ENCODE peak calls at places on chromosomes 3 and 15, in five cellular contexts. N is GM12891, U is HepG2, C is H1, R is K562. Z is an unnamed sample.
A peak's percentile ranks its signal among the peaks of the same experiment; 100 is the strongest.

GRCh38 chr3:46943237-46944187 is 33.0 kb downstream of the CCDC12 start:
- DNase-seq in N (no peak), U (peak; percentile 94), C (no peak), R (no peak), Z (no peak)

GRCh38 chr3:124121379-124122336 is 129.7 kb upstream of the ROPN1 start:
- DNase-seq in N (no peak), U (no peak), C (no peak), R (no peak), Z (no peak)

GRCh38 chr3:72786668-72787067 is 61.6 kb downstream of the SHQ1 start:
- DNase-seq in N (no peak), U (no peak), C (no peak), R (no peak), Z (no peak)

GRCh38 chr15:51155016-51155580 is 60.4 kb upstream of the TNFAIP8L3 start:
- DNase-seq in N (no peak), U (no peak), C (no peak), R (no peak), Z (no peak)

GRCh38 chr15:64092075-64092820 is 1.4 kb downstream of the CIAO2A start:
- DNase-seq in N (no peak), U (peak; percentile 50), C (no peak), R (peak; percentile 30), Z (no peak)

GRCh38 chr3:27387625-27388024 is 18.4 kb upstream of the NEK10 start:
- DNase-seq in N (no peak), U (no peak), C (no peak), R (no peak), Z (no peak)

GRCh38 chr3:9064853-9065252 is 101.6 kb upstream of the RAD18 start:
- DNase-seq in N (no peak), U (no peak), C (no peak), R (no peak), Z (no peak)

GRCh38 chr3:93989241-93989640 is 9.3 kb downstream of the ARL13B start:
- DNase-seq in N (no peak), U (no peak), C (no peak), R (no peak), Z (no peak)

GRCh38 chr3:176807938-176808337 is 389.3 kb downstream of the TBL1XR1 start:
- DNase-seq in N (no peak), U (no peak), C (no peak), R (no peak), Z (no peak)

GRCh38 chr3:42071720-42072582 is 19.2 kb upstream of the TRAK1 start:
- DNase-seq in N (no peak), U (peak; percentile 39), C (no peak), R (no peak), Z (no peak)

GRCh38 chr3:16071246-16071645 is 103.2 kb upstream of the GALNT15 start:
- DNase-seq in N (no peak), U (peak; percentile 66), C (no peak), R (no peak), Z (no peak)

GRCh38 chr3:122893754-122894668 is 99.1 kb downstream of the SLC49A4 start:
- DNase-seq in N (no peak), U (peak; percentile 13), C (no peak), R (no peak), Z (no peak)

GRCh38 chr3:62817678-62818077 is 57.5 kb downstream of the CADPS start:
- DNase-seq in N (no peak), U (no peak), C (no peak), R (no peak), Z (no peak)

GRCh38 chr3:177201707-177202397 is 4.6 kb upstream of the TBL1XR1 start:
- DNase-seq in N (peak; percentile 45), U (no peak), C (no peak), R (no peak), Z (peak; percentile 48)

GRCh38 chr3:10918011-10918410 is 74.5 kb upstream of the SLC6A1 start:
- DNase-seq in N (no peak), U (no peak), C (no peak), R (no peak), Z (no peak)

GRCh38 chr3:10915395-10915794 is 77.2 kb upstream of the SLC6A1 start:
- DNase-seq in N (no peak), U (no peak), C (no peak), R (no peak), Z (no peak)

GRCh38 chr3:10917176-10917575 is 75.4 kb upstream of the SLC6A1 start:
- DNase-seq in N (no peak), U (no peak), C (no peak), R (no peak), Z (no peak)

DNA sequence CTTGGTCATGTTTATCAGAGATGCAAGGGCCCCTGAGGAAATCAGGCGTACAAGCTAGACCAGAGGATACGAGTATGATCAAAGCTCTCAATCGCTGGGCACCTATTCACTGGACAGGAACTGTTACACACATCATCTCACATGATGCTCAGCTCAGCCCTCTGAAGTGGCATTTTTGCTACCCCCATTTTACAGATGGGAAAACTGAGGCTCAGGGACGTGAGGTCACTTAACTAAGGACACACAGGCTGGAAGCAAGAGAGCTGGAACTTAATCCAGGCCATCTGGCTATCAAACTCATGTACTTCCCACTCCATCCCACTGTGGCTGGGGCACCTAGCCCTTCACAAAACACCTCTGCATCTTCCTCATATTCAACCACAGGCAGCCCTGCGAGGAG is 72.9 kb upstream of the SLC6A1 start:
- DNase-seq in N (no peak), U (no peak), C (no peak), R (no peak), Z (no peak)
- TF ChIP-seq TAF1 in N (no peak), U (no peak), C (no peak), R (no peak), Z (no peak)

GRCh38 chr15:40906947-40907802 is 12.9 kb downstream of the VPS18 start:
- DNase-seq in N (no peak), U (no peak), C (no peak), R (no peak), Z (no peak)
- TF ChIP-seq POLR2A in N (no peak), U (no peak), C (no peak), R (no peak), Z (no peak)

GRCh38 chr15:74835312-74835823 is 7.6 kb downstream of the ULK3 start:
- DNase-seq in N (peak; percentile 62), U (peak; percentile 70), C (peak; percentile 82), R (peak; percentile 77), Z (peak; percentile 60)

GRCh38 chr15:74831813-74832495 is 5.5 kb downstream of the CPLX3 start:
- DNase-seq in N (no peak), U (no peak), C (no peak), R (no peak), Z (no peak)

GRCh38 chr15:74830868-74831267 is 4.4 kb downstream of the CPLX3 start:
- DNase-seq in N (no peak), U (no peak), C (no peak), R (no peak), Z (no peak)

GRCh38 chr15:74832826-74833225 is 6.4 kb downstream of the CPLX3 start:
- DNase-seq in N (no peak), U (no peak), C (no peak), R (no peak), Z (no peak)

GRCh38 chr15:74833376-74834107 is 7.1 kb downstream of the CPLX3 start:
- DNase-seq in N (no peak), U (no peak), C (no peak), R (no peak), Z (no peak)
- TF ChIP-seq TAF1 in N (no peak), U (no peak), C (no peak), R (no peak), Z (no peak)

GRCh38 chr3:141710888-141711616 is 27.0 kb upstream of the RNF7 start:
- DNase-seq in N (no peak), U (no peak), C (no peak), R (no peak), Z (no peak)

GRCh38 chr3:141710121-141710520 is 28.0 kb upstream of the RNF7 start:
- DNase-seq in N (no peak), U (no peak), C (no peak), R (no peak), Z (no peak)

GRCh38 chr3:141708367-141708766 is 29.7 kb upstream of the RNF7 start:
- DNase-seq in N (no peak), U (no peak), C (no peak), R (no peak), Z (no peak)

GRCh38 chr3:141709126-141709770 is 28.9 kb upstream of the RNF7 start:
- DNase-seq in N (no peak), U (no peak), C (no peak), R (no peak), Z (no peak)

DNA sequence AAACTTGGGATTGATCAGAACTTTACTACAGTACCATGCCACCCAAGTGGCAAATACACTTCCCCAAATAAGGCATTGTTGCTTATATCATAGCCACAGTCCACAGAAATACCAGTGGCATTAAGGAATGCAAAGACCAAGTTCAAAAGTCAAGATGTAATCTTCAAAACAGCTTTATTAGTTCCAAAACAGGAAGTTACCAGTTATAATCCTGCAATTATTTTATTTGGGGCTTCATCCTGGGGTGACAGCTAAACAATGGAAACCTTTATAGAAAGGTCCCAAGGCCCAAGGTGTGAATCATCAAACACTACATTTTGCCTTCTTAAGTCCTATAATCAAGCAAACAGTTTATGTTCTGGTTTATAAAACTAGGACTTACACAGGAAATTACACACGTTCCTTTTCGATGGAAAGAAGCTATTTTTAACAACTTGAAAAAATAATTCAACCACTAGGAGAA is 30.3 kb upstream of the RNF7 start:
- DNase-seq in N (no peak), U (no peak), C (no peak), R (no peak), Z (no peak)
- TF ChIP-seq POLR2A in N (no peak), U (no peak), C (no peak), R (no peak), Z (no peak)

GRCh38 chr15:77414781-77415442 is 5.0 kb downstream of the PEAK1 start:
- DNase-seq in N (no peak), U (no peak), C (no peak), R (no peak), Z (no peak)
- TF ChIP-seq TAF1 in N (no peak), U (no peak), C (no peak), R (no peak), Z (no peak)

GRCh38 chr3:137174514-137174913 is 216.7 kb downstream of the IL20RB start:
- DNase-seq in N (no peak), U (no peak), C (no peak), R (no peak), Z (no peak)
- TF ChIP-seq POLR2A in N (no peak), U (no peak), C (no peak), R (no peak), Z (no peak)

Z was measured in GM12892.